ENCODE peak calls at places on chromosomes 16 and 17, in five cellular contexts. D is mucosa of descending colon, O is endothelial cell, C is HTR-8/SVneo, L is MM.1S. G is an unnamed sample.
A peak's percentile ranks its signal among the peaks of the same experiment; 100 is the strongest.

GRCh38 chr16:84482951-84483881 is 21.2 kb downstream of the MEAK7 start:
- DNase-seq in C (no peak), D (no peak), O (no peak), L (no peak), G (peak; percentile 48)

GRCh38 chr17:75505152-75505409 is 10.3 kb downstream of the CASKIN2 start:
- DNase-seq in L (no peak), O (no peak), D (no peak), C (no peak), G (peak; percentile 55)

GRCh38 chr16:12300490-12300889 is 324.0 kb downstream of the SNX29 start:
- DNase-seq in L (no peak), C (no peak), D (no peak), O (no peak), G (no peak)

GRCh38 chr16:85504242-85504641 is 108.9 kb upstream of the GSE1 start:
- DNase-seq in L (peak; percentile 9), D (no peak), O (no peak), C (no peak), G (no peak)

GRCh38 chr17:32341857-32342602 is at the start of gene C17orf75:
- DNase-seq in L (peak; percentile 80), O (peak; percentile 58), C (peak; percentile 77), D (peak; percentile 88), G (peak; percentile 91)

GRCh38 chr16:3143598-3144330 is 8.9 kb downstream of the ZNF213 start:
- DNase-seq in O (no peak), L (no peak), C (no peak), D (peak; percentile 76), G (no peak)

GRCh38 chr16:20918486-20919239 is 18.1 kb downstream of the LYRM1 start:
- DNase-seq in L (no peak), C (no peak), O (no peak), D (no peak), G (peak; percentile 69)

GRCh38 chr16:55775857-55776256 is 57.0 kb downstream of the CES1 start:
- DNase-seq in L (no peak), D (no peak), C (no peak), O (no peak), G (no peak)

GRCh38 chr16:57646388-57647039 is 18.1 kb downstream of the ADGRG1 start:
- DNase-seq in D (no peak), L (no peak), O (no peak), C (no peak), G (no peak)

GRCh38 chr16:80543162-80543561 is 2.4 kb downstream of the DYNLRB2 start:
- DNase-seq in O (no peak), C (no peak), L (no peak), D (no peak), G (no peak)

GRCh38 chr17:82054351-82055022 is 2.8 kb downstream of the GPS1 start:
- DNase-seq in C (no peak), D (peak; percentile 49), O (no peak), L (no peak), G (no peak)

GRCh38 chr17:40418428-40418706 is 671 bp upstream of the TOP2A start:
- DNase-seq in O (no peak), D (no peak), C (no peak), L (no peak), G (no peak)

GRCh38 chr17:60039509-60040442 is 38.9 kb downstream of the HEATR6 start:
- DNase-seq in C (no peak), O (no peak), L (no peak), D (no peak), G (no peak)

GRCh38 chr16:64717871-64718270 is 404.0 kb downstream of the CDH11 start:
- DNase-seq in L (no peak), O (no peak), D (no peak), C (no peak), G (no peak)

GRCh38 chr16:55480228-55480655 is 1.2 kb downstream of the MMP2 start:
- DNase-seq in D (peak; percentile 81), C (no peak), O (peak; percentile 41), L (no peak), G (peak; percentile 87)

GRCh38 chr16:72812651-72813050 is 235.3 kb downstream of the ZFHX3 start:
- DNase-seq in L (no peak), C (no peak), D (no peak), O (no peak), G (no peak)

GRCh38 chr16:69717066-69717465 is 9.3 kb downstream of the NQO1 start:
- DNase-seq in D (no peak), O (no peak), L (no peak), C (no peak), G (no peak)